ENCODE peak calls at places on chromosomes 2 and 18, in ten cellular contexts. One of them, this sample, is unnamed. For H3K27me3, the result is how much of the 10 kb centered on the place peaks cover.

GRCh38 chr2:46258937-46259781 is 38.0 kb upstream of the EPAS1 start:
- DNase-seq in RWPE2: no peak
- DNase-seq in heart left ventricle: no peak
- DNase-seq in testis: no peak
- DNase-seq in mesendoderm: peak
- DNase-seq in ovary: no peak
- DNase-seq in lower lobe of right lung: no peak
- DNase-seq in dorsolateral prefrontal cortex: no peak
- DNase-seq in CD4-positive, alpha-beta T cell: no peak
- DNase-seq in psoas muscle: no peak
- DNase-seq in this sample: no peak

GRCh38 chr2:207296265-207296948 is 130.7 kb upstream of the KLF7 start:
- DNase-seq in RWPE2: no peak
- DNase-seq in CD4-positive, alpha-beta T cell: no peak
- DNase-seq in ovary: no peak
- DNase-seq in lower lobe of right lung: no peak
- DNase-seq in heart left ventricle: peak
- DNase-seq in dorsolateral prefrontal cortex: no peak
- DNase-seq in psoas muscle: no peak
- DNase-seq in mesendoderm: peak
- DNase-seq in testis: no peak
- DNase-seq in this sample: no peak

GRCh38 chr2:234904785-234905184 is 47.0 kb upstream of the SH3BP4 start:
- DNase-seq in RWPE2: no peak
- DNase-seq in ovary: no peak
- DNase-seq in heart left ventricle: no peak
- DNase-seq in psoas muscle: no peak
- DNase-seq in CD4-positive, alpha-beta T cell: no peak
- DNase-seq in dorsolateral prefrontal cortex: no peak
- DNase-seq in testis: no peak
- DNase-seq in lower lobe of right lung: no peak
- DNase-seq in mesendoderm: no peak
- DNase-seq in this sample: no peak

GRCh38 chr2:8424997-8425900 is 256.6 kb upstream of the ID2 start:
- DNase-seq in RWPE2: no peak
- DNase-seq in CD4-positive, alpha-beta T cell: no peak
- DNase-seq in dorsolateral prefrontal cortex: no peak
- DNase-seq in psoas muscle: no peak
- DNase-seq in ovary: no peak
- DNase-seq in lower lobe of right lung: no peak
- DNase-seq in heart left ventricle: no peak
- DNase-seq in mesendoderm: no peak
- DNase-seq in testis: no peak
- DNase-seq in this sample: no peak

GRCh38 chr2:108355907-108356734 is 21.6 kb upstream of the SULT1C4 start:
- DNase-seq in RWPE2: no peak
- DNase-seq in lower lobe of right lung: no peak
- DNase-seq in ovary: no peak
- DNase-seq in dorsolateral prefrontal cortex: no peak
- DNase-seq in mesendoderm: peak
- DNase-seq in psoas muscle: no peak
- DNase-seq in CD4-positive, alpha-beta T cell: no peak
- DNase-seq in heart left ventricle: no peak
- DNase-seq in testis: no peak
- DNase-seq in this sample: no peak

GRCh38 chr2:191818725-191819333 is 28.1 kb downstream of the CAVIN2 start:
- DNase-seq in mesendoderm: no peak
- DNase-seq in CD4-positive, alpha-beta T cell: no peak
- DNase-seq in ovary: no peak
- DNase-seq in RWPE2: no peak
- DNase-seq in lower lobe of right lung: no peak
- DNase-seq in heart left ventricle: no peak
- DNase-seq in dorsolateral prefrontal cortex: no peak
- DNase-seq in psoas muscle: no peak
- DNase-seq in testis: no peak
- DNase-seq in this sample: no peak

GRCh38 chr18:56987236-56987635 is 159.7 kb upstream of the BOD1L2 start:
- DNase-seq in RWPE2: no peak
- DNase-seq in mesendoderm: no peak
- DNase-seq in lower lobe of right lung: no peak
- DNase-seq in ovary: no peak
- DNase-seq in testis: no peak
- DNase-seq in dorsolateral prefrontal cortex: no peak
- DNase-seq in psoas muscle: no peak
- DNase-seq in CD4-positive, alpha-beta T cell: no peak
- DNase-seq in heart left ventricle: no peak
- DNase-seq in this sample: no peak

GRCh38 chr18:30450927-30451326 is 591.6 kb downstream of the DSC3 start:
- DNase-seq in dorsolateral prefrontal cortex: no peak
- DNase-seq in lower lobe of right lung: no peak
- DNase-seq in ovary: no peak
- DNase-seq in testis: no peak
- DNase-seq in CD4-positive, alpha-beta T cell: no peak
- DNase-seq in heart left ventricle: no peak
- DNase-seq in psoas muscle: no peak
- DNase-seq in RWPE2: no peak
- DNase-seq in mesendoderm: peak
- DNase-seq in this sample: no peak

GRCh38 chr2:25558262-25558661 is 115.1 kb downstream of the DTNB start:
- DNase-seq in ovary: no peak
- DNase-seq in lower lobe of right lung: no peak
- DNase-seq in RWPE2: no peak
- DNase-seq in testis: no peak
- DNase-seq in CD4-positive, alpha-beta T cell: no peak
- DNase-seq in heart left ventricle: no peak
- DNase-seq in mesendoderm: peak
- DNase-seq in psoas muscle: no peak
- DNase-seq in dorsolateral prefrontal cortex: no peak
- DNase-seq in this sample: no peak

GRCh38 chr2:42186378-42186777 is 17.2 kb downstream of the EML4 start:
- DNase-seq in lower lobe of right lung: no peak
- DNase-seq in psoas muscle: no peak
- DNase-seq in mesendoderm: no peak
- DNase-seq in heart left ventricle: no peak
- DNase-seq in testis: no peak
- DNase-seq in CD4-positive, alpha-beta T cell: no peak
- DNase-seq in RWPE2: no peak
- DNase-seq in ovary: no peak
- DNase-seq in dorsolateral prefrontal cortex: no peak
- DNase-seq in this sample: no peak

GRCh38 chr18:23401400-23402347 is 51.4 kb upstream of the RIOK3 start:
- DNase-seq in RWPE2: no peak
- DNase-seq in dorsolateral prefrontal cortex: peak
- DNase-seq in ovary: peak
- DNase-seq in testis: peak
- DNase-seq in psoas muscle: no peak
- DNase-seq in CD4-positive, alpha-beta T cell: no peak
- DNase-seq in lower lobe of right lung: peak
- DNase-seq in mesendoderm: peak
- DNase-seq in heart left ventricle: no peak
- DNase-seq in this sample: peak

GRCh38 chr2:239831272-239831731 is 193.8 kb downstream of the NDUFA10 start:
- DNase-seq in dorsolateral prefrontal cortex: no peak
- DNase-seq in testis: peak
- DNase-seq in psoas muscle: no peak
- DNase-seq in ovary: peak
- DNase-seq in RWPE2: no peak
- DNase-seq in heart left ventricle: no peak
- DNase-seq in CD4-positive, alpha-beta T cell: no peak
- DNase-seq in lower lobe of right lung: no peak
- DNase-seq in mesendoderm: peak
- DNase-seq in this sample: peak

GRCh38 chr2:46924608-46925007 is 9.0 kb upstream of the MCFD2 start:
- DNase-seq in mesendoderm: no peak
- DNase-seq in dorsolateral prefrontal cortex: no peak
- DNase-seq in lower lobe of right lung: no peak
- DNase-seq in testis: no peak
- DNase-seq in RWPE2: no peak
- DNase-seq in psoas muscle: peak
- DNase-seq in CD4-positive, alpha-beta T cell: no peak
- DNase-seq in heart left ventricle: no peak
- DNase-seq in ovary: no peak
- DNase-seq in this sample: no peak

GRCh38 chr2:156338578-156338977 is 6.1 kb upstream of the NR4A2 start:
- DNase-seq in dorsolateral prefrontal cortex: no peak
- DNase-seq in psoas muscle: no peak
- DNase-seq in CD4-positive, alpha-beta T cell: no peak
- DNase-seq in ovary: no peak
- DNase-seq in heart left ventricle: no peak
- DNase-seq in mesendoderm: no peak
- DNase-seq in lower lobe of right lung: no peak
- DNase-seq in RWPE2: no peak
- DNase-seq in testis: no peak
- DNase-seq in this sample: no peak

GRCh38 chr18:78566065-78566464 is 413.6 kb upstream of the SALL3 start:
- DNase-seq in mesendoderm: no peak
- DNase-seq in heart left ventricle: no peak
- DNase-seq in RWPE2: no peak
- DNase-seq in lower lobe of right lung: no peak
- DNase-seq in dorsolateral prefrontal cortex: no peak
- DNase-seq in CD4-positive, alpha-beta T cell: no peak
- DNase-seq in ovary: no peak
- DNase-seq in psoas muscle: no peak
- DNase-seq in testis: no peak
- DNase-seq in this sample: no peak

GRCh38 chr2:119389615-119390306 is 23.0 kb downstream of the DBI start:
- DNase-seq in ovary: peak
- DNase-seq in mesendoderm: no peak
- DNase-seq in dorsolateral prefrontal cortex: no peak
- DNase-seq in RWPE2: no peak
- DNase-seq in psoas muscle: peak
- DNase-seq in CD4-positive, alpha-beta T cell: no peak
- DNase-seq in heart left ventricle: peak
- DNase-seq in lower lobe of right lung: no peak
- DNase-seq in testis: peak
- DNase-seq in this sample: no peak

GRCh38 chr2:169363027-169363569 is 764 bp upstream of the LRP2 start:
- DNase-seq in dorsolateral prefrontal cortex: no peak
- DNase-seq in psoas muscle: no peak
- DNase-seq in heart left ventricle: no peak
- DNase-seq in ovary: no peak
- DNase-seq in testis: no peak
- DNase-seq in CD4-positive, alpha-beta T cell: no peak
- DNase-seq in RWPE2: no peak
- DNase-seq in lower lobe of right lung: no peak
- DNase-seq in mesendoderm: peak
- DNase-seq in this sample: no peak
- H3K27me3 ChIP-seq in dorsolateral prefrontal cortex: under half
- H3K27me3 ChIP-seq in psoas muscle: under half
- H3K27me3 ChIP-seq in heart left ventricle: under half
- H3K27me3 ChIP-seq in ovary: under half
- H3K27me3 ChIP-seq in testis: under half
- H3K27me3 ChIP-seq in CD4-positive, alpha-beta T cell: under half
- H3K27me3 ChIP-seq in RWPE2: half or more
- H3K27me3 ChIP-seq in lower lobe of right lung: under half
- H3K27me3 ChIP-seq in mesendoderm: under half
- H3K27me3 ChIP-seq in this sample: half or more

GRCh38 chr2:85746313-85747004 is 7.3 kb upstream of the ATOH8 start:
- DNase-seq in testis: no peak
- DNase-seq in RWPE2: no peak
- DNase-seq in lower lobe of right lung: no peak
- DNase-seq in dorsolateral prefrontal cortex: no peak
- DNase-seq in CD4-positive, alpha-beta T cell: no peak
- DNase-seq in ovary: peak
- DNase-seq in heart left ventricle: no peak
- DNase-seq in psoas muscle: no peak
- DNase-seq in mesendoderm: no peak
- DNase-seq in this sample: no peak
- H3K27me3 ChIP-seq in testis: under half
- H3K27me3 ChIP-seq in RWPE2: under half
- H3K27me3 ChIP-seq in lower lobe of right lung: under half
- H3K27me3 ChIP-seq in dorsolateral prefrontal cortex: under half
- H3K27me3 ChIP-seq in CD4-positive, alpha-beta T cell: under half
- H3K27me3 ChIP-seq in ovary: under half
- H3K27me3 ChIP-seq in heart left ventricle: under half
- H3K27me3 ChIP-seq in psoas muscle: under half
- H3K27me3 ChIP-seq in mesendoderm: under half
- H3K27me3 ChIP-seq in this sample: under half

DNA sequence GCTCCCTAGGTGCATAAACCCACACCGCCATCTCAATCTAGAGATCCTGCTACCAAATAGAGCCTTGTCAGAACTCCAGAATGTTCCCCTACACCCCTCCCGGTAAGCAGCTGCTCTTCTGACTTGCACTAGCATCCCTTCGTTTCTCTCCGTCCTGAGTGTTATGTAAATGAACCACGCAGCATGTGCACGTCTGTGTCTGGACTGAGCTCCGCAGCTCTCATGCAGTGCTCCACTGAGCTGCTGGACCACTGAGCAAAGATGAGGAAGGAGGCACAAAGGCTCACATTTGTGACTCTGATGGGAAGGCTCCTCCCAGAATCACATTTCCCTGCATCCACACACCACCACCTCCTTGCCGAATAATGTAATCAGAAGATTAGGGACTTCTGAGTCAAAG is 203.6 kb downstream of the MYT1L start:
- DNase-seq in lower lobe of right lung: no peak
- DNase-seq in dorsolateral prefrontal cortex: peak
- DNase-seq in psoas muscle: no peak
- DNase-seq in mesendoderm: no peak
- DNase-seq in RWPE2: no peak
- DNase-seq in CD4-positive, alpha-beta T cell: no peak
- DNase-seq in ovary: no peak
- DNase-seq in testis: no peak
- DNase-seq in heart left ventricle: no peak
- DNase-seq in this sample: no peak
- H3K27me3 ChIP-seq in lower lobe of right lung: under half
- H3K27me3 ChIP-seq in dorsolateral prefrontal cortex: under half
- H3K27me3 ChIP-seq in psoas muscle: under half
- H3K27me3 ChIP-seq in mesendoderm: under half
- H3K27me3 ChIP-seq in RWPE2: under half
- H3K27me3 ChIP-seq in CD4-positive, alpha-beta T cell: under half
- H3K27me3 ChIP-seq in ovary: under half
- H3K27me3 ChIP-seq in testis: under half
- H3K27me3 ChIP-seq in heart left ventricle: under half
- H3K27me3 ChIP-seq in this sample: under half

DNA sequence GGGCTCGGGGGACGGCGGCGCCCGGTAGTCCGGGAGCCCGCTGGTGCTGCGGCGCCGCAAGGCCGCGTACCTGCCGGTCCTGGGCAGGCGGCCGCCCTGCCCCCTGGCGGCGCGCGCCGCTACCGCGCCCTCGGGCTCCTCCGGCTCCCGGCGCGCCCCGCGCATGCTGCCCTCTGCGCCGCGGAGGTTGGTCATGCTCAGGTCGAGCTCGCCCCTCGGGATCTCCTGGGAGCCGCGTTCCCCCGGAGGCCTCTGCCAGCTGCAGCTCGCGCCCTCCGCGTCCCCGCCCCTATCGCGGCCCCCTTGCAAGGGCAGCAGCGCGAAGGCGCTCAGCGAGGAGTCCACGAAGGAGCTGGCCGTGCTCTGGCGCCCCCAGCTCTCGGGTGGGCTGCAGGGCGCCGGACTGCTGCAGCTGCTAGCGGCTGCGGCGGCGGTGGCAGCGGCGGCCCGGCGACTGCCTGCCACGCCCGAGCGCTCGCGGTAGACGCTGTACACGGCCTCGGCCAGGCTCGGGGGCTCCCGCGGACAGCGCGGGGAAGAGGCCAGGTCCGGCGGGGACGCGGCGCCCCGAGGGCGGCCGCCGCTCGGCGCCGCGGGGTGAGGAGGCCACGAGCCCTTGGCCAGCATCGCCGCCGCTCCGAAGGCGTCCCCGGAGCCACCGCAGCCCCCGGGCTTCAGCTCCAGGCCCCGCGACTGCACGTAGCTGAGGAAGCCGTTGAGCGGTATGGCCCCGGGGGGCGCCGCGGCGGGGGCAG is 4.5 kb downstream of the TMEM200C start:
- DNase-seq in mesendoderm: peak
- DNase-seq in ovary: peak
- DNase-seq in CD4-positive, alpha-beta T cell: peak
- DNase-seq in dorsolateral prefrontal cortex: no peak
- DNase-seq in psoas muscle: peak
- DNase-seq in testis: peak
- DNase-seq in RWPE2: no peak
- DNase-seq in heart left ventricle: peak
- DNase-seq in lower lobe of right lung: peak
- DNase-seq in this sample: no peak
- H3K27me3 ChIP-seq in mesendoderm: under half
- H3K27me3 ChIP-seq in ovary: under half
- H3K27me3 ChIP-seq in CD4-positive, alpha-beta T cell: half or more
- H3K27me3 ChIP-seq in dorsolateral prefrontal cortex: under half
- H3K27me3 ChIP-seq in psoas muscle: under half
- H3K27me3 ChIP-seq in testis: under half
- H3K27me3 ChIP-seq in RWPE2: half or more
- H3K27me3 ChIP-seq in heart left ventricle: under half
- H3K27me3 ChIP-seq in lower lobe of right lung: half or more
- H3K27me3 ChIP-seq in this sample: under half

This sample was measured in SJSA1.